ENCODE peak calls at places on chromosomes 4 and X, in four cellular contexts. One of them, this sample, is unnamed.

GRCh38 chrX:16711219-16712115 is 1.0 kb downstream of the CTPS2 start:
- DNase-seq in T-cell: no peak
- DNase-seq in hepatic stellate cell: no peak
- DNase-seq in activated naive CD4-positive, alpha-beta T cell treated with Interleukin-2 at 50 U/mL for 16 hours: no peak
- DNase-seq in this sample: no peak

GRCh38 chrX:19772759-19773623 is 114.4 kb downstream of the SH3KBP1 start:
- DNase-seq in T-cell: no peak
- DNase-seq in hepatic stellate cell: no peak
- DNase-seq in activated naive CD4-positive, alpha-beta T cell treated with Interleukin-2 at 50 U/mL for 16 hours: no peak
- DNase-seq in this sample: no peak

GRCh38 chr4:141576585-141577110 is 59.7 kb upstream of the IL15 start:
- DNase-seq in T-cell: no peak
- DNase-seq in hepatic stellate cell: no peak
- DNase-seq in activated naive CD4-positive, alpha-beta T cell treated with Interleukin-2 at 50 U/mL for 16 hours: no peak
- DNase-seq in this sample: no peak

GRCh38 chr4:88880501-88881226 is 176.3 kb downstream of the FAM13A start:
- DNase-seq in T-cell: no peak
- DNase-seq in hepatic stellate cell: no peak
- DNase-seq in activated naive CD4-positive, alpha-beta T cell treated with Interleukin-2 at 50 U/mL for 16 hours: no peak
- DNase-seq in this sample: no peak

GRCh38 chr4:134470544-134470943 is 269.0 kb upstream of the PABPC4L start:
- DNase-seq in T-cell: no peak
- DNase-seq in hepatic stellate cell: no peak
- DNase-seq in activated naive CD4-positive, alpha-beta T cell treated with Interleukin-2 at 50 U/mL for 16 hours: no peak
- DNase-seq in this sample: no peak

GRCh38 chrX:103742339-103742738 is 31.6 kb downstream of the TMEM31 start:
- DNase-seq in T-cell: no peak
- DNase-seq in hepatic stellate cell: no peak
- DNase-seq in activated naive CD4-positive, alpha-beta T cell treated with Interleukin-2 at 50 U/mL for 16 hours: no peak
- DNase-seq in this sample: no peak

GRCh38 chr4:137961051-137961438 is 281.1 kb downstream of the SLC7A11 start:
- DNase-seq in T-cell: no peak
- DNase-seq in hepatic stellate cell: no peak
- DNase-seq in activated naive CD4-positive, alpha-beta T cell treated with Interleukin-2 at 50 U/mL for 16 hours: no peak
- DNase-seq in this sample: no peak

GRCh38 chr4:4384837-4385236 is 2.1 kb upstream of the NSG1 start:
- DNase-seq in T-cell: no peak
- DNase-seq in hepatic stellate cell: no peak
- DNase-seq in activated naive CD4-positive, alpha-beta T cell treated with Interleukin-2 at 50 U/mL for 16 hours: peak; percentile 14
- DNase-seq in this sample: no peak

GRCh38 chrX:113305496-113305895 is 464.9 kb upstream of the AMOT start:
- DNase-seq in T-cell: no peak
- DNase-seq in hepatic stellate cell: no peak
- DNase-seq in activated naive CD4-positive, alpha-beta T cell treated with Interleukin-2 at 50 U/mL for 16 hours: no peak
- DNase-seq in this sample: no peak

GRCh38 chr4:135741583-135741982 is 1540.0 kb upstream of the PABPC4L start:
- DNase-seq in T-cell: no peak
- DNase-seq in hepatic stellate cell: no peak
- DNase-seq in activated naive CD4-positive, alpha-beta T cell treated with Interleukin-2 at 50 U/mL for 16 hours: no peak
- DNase-seq in this sample: no peak

GRCh38 chrX:107659768-107660167 is 31.5 kb downstream of the PRPS1 start:
- DNase-seq in T-cell: no peak
- DNase-seq in hepatic stellate cell: no peak
- DNase-seq in activated naive CD4-positive, alpha-beta T cell treated with Interleukin-2 at 50 U/mL for 16 hours: no peak
- DNase-seq in this sample: no peak

GRCh38 chrX:121958886-121959285 is 911.5 kb downstream of the GLUD2 start:
- DNase-seq in T-cell: no peak
- DNase-seq in hepatic stellate cell: no peak
- DNase-seq in activated naive CD4-positive, alpha-beta T cell treated with Interleukin-2 at 50 U/mL for 16 hours: no peak
- DNase-seq in this sample: no peak

GRCh38 chr4:149914521-149915115 is 99.0 kb upstream of the IQCM start:
- DNase-seq in T-cell: no peak
- DNase-seq in hepatic stellate cell: peak; percentile 41
- DNase-seq in activated naive CD4-positive, alpha-beta T cell treated with Interleukin-2 at 50 U/mL for 16 hours: no peak
- DNase-seq in this sample: no peak

GRCh38 chr4:163395055-163395454 is 51.4 kb downstream of the NPY5R start:
- DNase-seq in T-cell: no peak
- DNase-seq in hepatic stellate cell: peak; percentile 23
- DNase-seq in activated naive CD4-positive, alpha-beta T cell treated with Interleukin-2 at 50 U/mL for 16 hours: no peak
- DNase-seq in this sample: no peak

GRCh38 chr4:1910643-1911042 is 39.5 kb downstream of the NSD2 start:
- DNase-seq in T-cell: no peak
- DNase-seq in hepatic stellate cell: peak; percentile 57
- DNase-seq in activated naive CD4-positive, alpha-beta T cell treated with Interleukin-2 at 50 U/mL for 16 hours: peak; percentile 26
- DNase-seq in this sample: no peak

GRCh38 chrX:10447577-10448214 is 172.7 kb downstream of the MID1 start:
- DNase-seq in T-cell: no peak
- DNase-seq in hepatic stellate cell: no peak
- DNase-seq in activated naive CD4-positive, alpha-beta T cell treated with Interleukin-2 at 50 U/mL for 16 hours: no peak
- DNase-seq in this sample: no peak

GRCh38 chrX:131366387-131366786 is 77.3 kb upstream of the IGSF1 start:
- DNase-seq in T-cell: no peak
- DNase-seq in hepatic stellate cell: no peak
- DNase-seq in activated naive CD4-positive, alpha-beta T cell treated with Interleukin-2 at 50 U/mL for 16 hours: no peak
- DNase-seq in this sample: no peak

GRCh38 chrX:155065035-155065734 is 5.8 kb downstream of the CMC4 start:
- DNase-seq in T-cell: no peak
- DNase-seq in hepatic stellate cell: no peak
- DNase-seq in activated naive CD4-positive, alpha-beta T cell treated with Interleukin-2 at 50 U/mL for 16 hours: no peak
- DNase-seq in this sample: no peak

GRCh38 chrX:69163936-69164741 is 1.1 kb downstream of the PJA1 start:
- DNase-seq in T-cell: peak; percentile 42
- DNase-seq in hepatic stellate cell: peak; percentile 46
- DNase-seq in activated naive CD4-positive, alpha-beta T cell treated with Interleukin-2 at 50 U/mL for 16 hours: peak; percentile 41
- DNase-seq in this sample: peak; percentile 40

GRCh38 chr4:77697860-77698599 is 92.4 kb downstream of the CXCL13 start:
- DNase-seq in T-cell: no peak
- DNase-seq in hepatic stellate cell: peak; percentile 32
- DNase-seq in activated naive CD4-positive, alpha-beta T cell treated with Interleukin-2 at 50 U/mL for 16 hours: no peak
- DNase-seq in this sample: no peak

GRCh38 chr4:121705521-121705920 is 8.7 kb upstream of the ANXA5 start:
- DNase-seq in T-cell: no peak
- DNase-seq in hepatic stellate cell: no peak
- DNase-seq in activated naive CD4-positive, alpha-beta T cell treated with Interleukin-2 at 50 U/mL for 16 hours: no peak
- DNase-seq in this sample: no peak

GRCh38 chr4:136651278-136651667 is 881.0 kb downstream of the PCDH18 start:
- DNase-seq in T-cell: no peak
- DNase-seq in hepatic stellate cell: no peak
- DNase-seq in activated naive CD4-positive, alpha-beta T cell treated with Interleukin-2 at 50 U/mL for 16 hours: no peak
- DNase-seq in this sample: no peak

GRCh38 chrX:128862557-128862956 is 660.7 kb downstream of the SMARCA1 start:
- DNase-seq in T-cell: no peak
- DNase-seq in hepatic stellate cell: no peak
- DNase-seq in activated naive CD4-positive, alpha-beta T cell treated with Interleukin-2 at 50 U/mL for 16 hours: no peak
- DNase-seq in this sample: no peak

GRCh38 chr4:99290848-99291786 is at the start of gene ADH1A:
- DNase-seq in T-cell: no peak
- DNase-seq in hepatic stellate cell: no peak
- DNase-seq in activated naive CD4-positive, alpha-beta T cell treated with Interleukin-2 at 50 U/mL for 16 hours: no peak
- DNase-seq in this sample: no peak

GRCh38 chr4:184451726-184452125 is 22.6 kb downstream of the IRF2 start:
- DNase-seq in T-cell: no peak
- DNase-seq in hepatic stellate cell: no peak
- DNase-seq in activated naive CD4-positive, alpha-beta T cell treated with Interleukin-2 at 50 U/mL for 16 hours: no peak
- DNase-seq in this sample: no peak

GRCh38 chr4:147535161-147535560 is 54.3 kb downstream of the EDNRA start:
- DNase-seq in T-cell: no peak
- DNase-seq in hepatic stellate cell: no peak
- DNase-seq in activated naive CD4-positive, alpha-beta T cell treated with Interleukin-2 at 50 U/mL for 16 hours: no peak
- DNase-seq in this sample: no peak

This sample was measured in CD8-positive, alpha-beta T cell.